ENCODE peak calls at places on chromosomes 5 and 9, in six cellular contexts. One of them, this sample, is unnamed.

GRCh38 chr9:89256225-89256624 is 54.8 kb upstream of the CKS2 start:
- DNase-seq in stomach: no peak
- DNase-seq in vagina: no peak
- DNase-seq in prostate gland: no peak
- DNase-seq in ovary: no peak
- DNase-seq in sigmoid colon: no peak
- DNase-seq in this sample: no peak

GRCh38 chr5:135827965-135828792 is 6.3 kb upstream of the SLC25A48 start:
- DNase-seq in stomach: no peak
- DNase-seq in ovary: no peak
- DNase-seq in vagina: peak; percentile 85
- DNase-seq in sigmoid colon: peak; percentile 40
- DNase-seq in prostate gland: no peak
- DNase-seq in this sample: no peak

GRCh38 chr5:172903790-172904189 is 55.4 kb upstream of the RPL26L1 start:
- DNase-seq in vagina: no peak
- DNase-seq in stomach: peak; percentile 83
- DNase-seq in sigmoid colon: peak; percentile 88
- DNase-seq in ovary: peak; percentile 72
- DNase-seq in prostate gland: peak; percentile 68
- DNase-seq in this sample: peak; percentile 84

GRCh38 chr5:135190345-135191083 is 156.5 kb upstream of the PITX1 start:
- DNase-seq in sigmoid colon: no peak
- DNase-seq in ovary: no peak
- DNase-seq in vagina: peak; percentile 54
- DNase-seq in stomach: no peak
- DNase-seq in prostate gland: no peak
- DNase-seq in this sample: no peak

GRCh38 chr5:78758169-78758839 is 109.7 kb upstream of the LHFPL2 start:
- DNase-seq in sigmoid colon: no peak
- DNase-seq in stomach: no peak
- DNase-seq in vagina: no peak
- DNase-seq in prostate gland: no peak
- DNase-seq in ovary: no peak
- DNase-seq in this sample: no peak

GRCh38 chr9:116697887-116698286 is 10.8 kb downstream of the TRIM32 start:
- DNase-seq in stomach: no peak
- DNase-seq in prostate gland: no peak
- DNase-seq in ovary: no peak
- DNase-seq in vagina: no peak
- DNase-seq in sigmoid colon: no peak
- DNase-seq in this sample: no peak

GRCh38 chr9:137406876-137407589 is 15.9 kb downstream of the EXD3 start:
- DNase-seq in stomach: peak; percentile 79
- DNase-seq in prostate gland: peak; percentile 53
- DNase-seq in sigmoid colon: no peak
- DNase-seq in vagina: no peak
- DNase-seq in ovary: peak; percentile 82
- DNase-seq in this sample: peak; percentile 70

GRCh38 chr5:124457901-124458300 is 288.5 kb downstream of the ZNF608 start:
- DNase-seq in stomach: no peak
- DNase-seq in prostate gland: no peak
- DNase-seq in sigmoid colon: no peak
- DNase-seq in vagina: no peak
- DNase-seq in ovary: no peak
- DNase-seq in this sample: no peak

GRCh38 chr9:96014078-96014477 is 138.6 kb downstream of the ERCC6L2 start:
- DNase-seq in stomach: no peak
- DNase-seq in vagina: no peak
- DNase-seq in prostate gland: no peak
- DNase-seq in ovary: no peak
- DNase-seq in sigmoid colon: no peak
- DNase-seq in this sample: no peak

GRCh38 chr5:65903581-65903980 is 22.8 kb upstream of the ERBIN start:
- DNase-seq in stomach: no peak
- DNase-seq in vagina: no peak
- DNase-seq in sigmoid colon: no peak
- DNase-seq in prostate gland: no peak
- DNase-seq in ovary: no peak
- DNase-seq in this sample: no peak

GRCh38 chr9:107540167-107540566 is 50.6 kb upstream of the KLF4 start:
- DNase-seq in sigmoid colon: no peak
- DNase-seq in ovary: no peak
- DNase-seq in stomach: no peak
- DNase-seq in vagina: no peak
- DNase-seq in prostate gland: no peak
- DNase-seq in this sample: no peak

GRCh38 chr5:14869286-14870164 is 2.1 kb downstream of the ANKH start:
- DNase-seq in prostate gland: no peak
- DNase-seq in sigmoid colon: no peak
- DNase-seq in vagina: no peak
- DNase-seq in stomach: no peak
- DNase-seq in ovary: no peak
- DNase-seq in this sample: no peak
- TF ChIP-seq POLR2A in prostate gland: no peak
- TF ChIP-seq POLR2A in sigmoid colon: no peak
- TF ChIP-seq POLR2A in vagina: no peak
- TF ChIP-seq POLR2A in stomach: no peak
- TF ChIP-seq POLR2A in ovary: no peak
- TF ChIP-seq POLR2A in this sample: no peak

GRCh38 chr9:21758540-21758939 is 43.9 kb upstream of the MTAP start:
- DNase-seq in sigmoid colon: no peak
- DNase-seq in ovary: no peak
- DNase-seq in prostate gland: no peak
- DNase-seq in vagina: no peak
- DNase-seq in stomach: no peak
- DNase-seq in this sample: no peak
- H3K27me3 ChIP-seq in sigmoid colon: no peaks in the 10 kb centered on the region
- H3K27me3 ChIP-seq in ovary: no peaks in the 10 kb centered on the region
- H3K27me3 ChIP-seq in prostate gland: no peaks in the 10 kb centered on the region
- H3K27me3 ChIP-seq in vagina: no peaks in the 10 kb centered on the region
- H3K27me3 ChIP-seq in stomach: no peaks in the 10 kb centered on the region
- H3K27me3 ChIP-seq in this sample: no peaks in the 10 kb centered on the region

DNA sequence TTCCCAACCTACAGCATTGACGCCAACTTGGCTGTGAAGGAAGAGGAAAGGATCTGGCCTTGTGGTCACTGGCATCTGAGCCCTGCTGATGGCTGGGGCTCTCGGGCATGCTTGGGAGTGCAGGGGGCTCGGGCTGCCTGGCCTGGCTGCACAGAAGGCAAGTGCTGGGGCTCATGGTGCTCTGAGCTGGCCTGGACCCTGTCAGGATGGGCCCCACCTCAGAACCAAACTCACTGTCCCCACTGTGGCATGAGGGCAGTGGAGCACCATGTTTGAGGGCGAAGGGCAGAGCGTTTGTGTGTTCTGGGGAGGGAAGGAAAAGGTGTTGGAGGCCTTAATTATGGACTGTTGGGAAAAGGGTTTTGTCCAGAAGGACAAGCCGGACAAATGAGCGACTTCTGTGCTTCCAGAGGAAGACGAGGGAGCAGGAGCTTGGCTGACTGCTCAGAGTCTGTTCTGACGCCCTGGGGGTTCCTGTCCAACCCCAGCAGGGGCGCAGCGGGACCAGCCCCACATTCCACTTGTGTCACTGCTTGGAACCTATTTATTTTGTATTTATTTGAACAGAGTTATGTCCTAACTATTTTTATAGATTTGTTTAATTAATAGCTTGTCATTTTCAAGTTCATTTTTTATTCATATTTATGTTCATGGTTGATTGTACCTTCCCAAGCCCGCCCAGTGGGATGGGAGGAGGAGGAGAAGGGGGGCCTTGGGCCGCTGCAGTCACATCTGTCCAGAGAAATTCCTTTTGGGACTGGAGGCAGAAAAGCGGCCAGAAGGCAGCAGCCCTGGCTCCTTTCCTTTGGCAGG is 19.4 kb downstream of the PTGES2 start:
- DNase-seq in stomach: no peak
- DNase-seq in prostate gland: no peak
- DNase-seq in vagina: no peak
- DNase-seq in sigmoid colon: peak; percentile 63
- DNase-seq in ovary: no peak
- DNase-seq in this sample: no peak
- H3K4me1 ChIP-seq in stomach: peaks cover 56% of the 10 kb centered on the region
- H3K4me1 ChIP-seq in prostate gland: no peaks in the 10 kb centered on the region
- H3K4me1 ChIP-seq in vagina: peaks cover 18% of the 10 kb centered on the region
- H3K4me1 ChIP-seq in sigmoid colon: no peaks in the 10 kb centered on the region
- H3K4me1 ChIP-seq in ovary: peaks cover 13% of the 10 kb centered on the region
- H3K4me1 ChIP-seq in this sample: peaks cover 18% of the 10 kb centered on the region

GRCh38 chr5:176876506-176877431 is 22.4 kb downstream of the HK3 start:
- DNase-seq in vagina: no peak
- DNase-seq in ovary: no peak
- DNase-seq in prostate gland: no peak
- DNase-seq in sigmoid colon: no peak
- DNase-seq in stomach: no peak
- DNase-seq in this sample: no peak
- TF ChIP-seq POLR2A in vagina: no peak
- TF ChIP-seq POLR2A in ovary: no peak
- TF ChIP-seq POLR2A in prostate gland: no peak
- TF ChIP-seq POLR2A in sigmoid colon: no peak
- TF ChIP-seq POLR2A in stomach: no peak
- TF ChIP-seq POLR2A in this sample: no peak

GRCh38 chr5:80957031-80957761 is 3.0 kb upstream of the RASGRF2 start:
- DNase-seq in vagina: no peak
- DNase-seq in ovary: no peak
- DNase-seq in stomach: no peak
- DNase-seq in prostate gland: no peak
- DNase-seq in sigmoid colon: no peak
- DNase-seq in this sample: no peak

GRCh38 chr5:80959768-80960442 is at the start of gene RASGRF2:
- DNase-seq in prostate gland: no peak
- DNase-seq in sigmoid colon: peak; percentile 65
- DNase-seq in vagina: no peak
- DNase-seq in stomach: peak; percentile 26
- DNase-seq in ovary: peak; percentile 61
- DNase-seq in this sample: peak; percentile 55

GRCh38 chr5:80959138-80959537 is 1.0 kb upstream of the RASGRF2 start:
- DNase-seq in vagina: no peak
- DNase-seq in sigmoid colon: no peak
- DNase-seq in ovary: no peak
- DNase-seq in stomach: no peak
- DNase-seq in prostate gland: no peak
- DNase-seq in this sample: no peak

GRCh38 chr5:80960531-80961375 is 590 bp downstream of the RASGRF2 start:
- DNase-seq in ovary: peak; percentile 68
- DNase-seq in vagina: no peak
- DNase-seq in sigmoid colon: no peak
- DNase-seq in stomach: no peak
- DNase-seq in prostate gland: no peak
- DNase-seq in this sample: peak; percentile 59

GRCh38 chr5:80958611-80959010 is 1.6 kb upstream of the RASGRF2 start:
- DNase-seq in sigmoid colon: no peak
- DNase-seq in vagina: no peak
- DNase-seq in ovary: no peak
- DNase-seq in prostate gland: no peak
- DNase-seq in stomach: no peak
- DNase-seq in this sample: no peak
- H3K27me3 ChIP-seq in sigmoid colon: peaks cover 39% of the 10 kb centered on the region
- H3K27me3 ChIP-seq in vagina: no peaks in the 10 kb centered on the region
- H3K27me3 ChIP-seq in ovary: no peaks in the 10 kb centered on the region
- H3K27me3 ChIP-seq in prostate gland: peaks cover 2% of the 10 kb centered on the region
- H3K27me3 ChIP-seq in stomach: peaks cover 20% of the 10 kb centered on the region
- H3K27me3 ChIP-seq in this sample: no peaks in the 10 kb centered on the region

GRCh38 chr5:94113-94892 is 2.3 kb downstream of the PLEKHG4B start:
- DNase-seq in stomach: no peak
- DNase-seq in sigmoid colon: no peak
- DNase-seq in vagina: no peak
- DNase-seq in prostate gland: no peak
- DNase-seq in ovary: no peak
- DNase-seq in this sample: no peak

GRCh38 chr5:90590-91547 is 1.1 kb upstream of the PLEKHG4B start:
- DNase-seq in prostate gland: peak; percentile 15
- DNase-seq in sigmoid colon: no peak
- DNase-seq in ovary: no peak
- DNase-seq in vagina: peak; percentile 82
- DNase-seq in stomach: peak; percentile 58
- DNase-seq in this sample: peak; percentile 69

GRCh38 chr5:91556-92263 is at the start of gene PLEKHG4B:
- DNase-seq in stomach: no peak
- DNase-seq in ovary: peak; percentile 49
- DNase-seq in vagina: peak; percentile 64
- DNase-seq in sigmoid colon: no peak
- DNase-seq in prostate gland: peak; percentile 51
- DNase-seq in this sample: peak; percentile 69

GRCh38 chr5:93221-93980 is 1.4 kb downstream of the PLEKHG4B start:
- DNase-seq in stomach: no peak
- DNase-seq in prostate gland: no peak
- DNase-seq in ovary: no peak
- DNase-seq in sigmoid colon: no peak
- DNase-seq in vagina: no peak
- DNase-seq in this sample: no peak

DNA sequence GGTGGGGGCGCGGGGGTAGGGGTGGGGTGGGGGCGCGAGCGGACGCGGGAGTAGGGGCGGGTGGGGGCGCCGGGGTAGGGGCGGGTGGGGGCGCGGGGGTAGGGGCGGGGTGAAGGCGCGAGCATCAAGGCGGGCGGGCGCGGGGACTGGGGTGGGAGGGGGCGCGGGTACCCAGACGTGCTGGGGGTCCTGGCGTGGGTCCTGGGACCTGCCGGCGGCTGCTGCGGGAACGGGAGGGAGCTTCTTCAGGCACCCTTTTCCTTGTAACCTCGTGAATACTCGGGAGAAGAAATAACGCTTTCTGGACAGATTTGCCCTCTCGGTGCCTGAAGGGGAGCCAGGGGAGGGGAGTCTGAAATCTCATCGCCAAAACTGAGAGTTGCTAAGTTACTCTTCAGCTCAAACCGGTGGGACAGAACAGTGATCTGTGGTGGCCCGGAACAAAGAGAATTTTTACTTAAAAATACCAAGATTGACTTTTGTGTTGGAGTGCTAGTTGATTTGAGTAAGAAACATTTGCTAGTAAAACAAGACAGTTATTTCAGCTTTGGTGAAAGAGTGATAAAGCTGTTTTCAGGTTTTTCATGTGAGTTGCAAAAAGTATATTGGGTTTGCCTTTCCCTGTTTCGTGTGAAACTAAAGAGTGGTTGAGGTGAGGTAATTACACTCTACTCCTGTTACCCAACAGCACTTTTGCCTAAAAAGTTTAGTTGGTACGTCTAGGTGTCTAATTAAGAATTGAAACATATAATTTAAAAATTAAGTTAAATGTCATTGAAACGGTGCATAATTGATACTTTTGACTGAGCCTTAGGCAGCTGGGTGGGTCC is 638 bp downstream of the PLEKHG4B start:
- DNase-seq in vagina: no peak
- DNase-seq in prostate gland: no peak
- DNase-seq in sigmoid colon: no peak
- DNase-seq in stomach: no peak
- DNase-seq in ovary: no peak
- DNase-seq in this sample: peak; percentile 11
- H3K4me1 ChIP-seq in vagina: no peaks in the 10 kb centered on the region
- H3K4me1 ChIP-seq in prostate gland: no peaks in the 10 kb centered on the region
- H3K4me1 ChIP-seq in sigmoid colon: peaks cover 11% of the 10 kb centered on the region
- H3K4me1 ChIP-seq in stomach: peaks cover 17% of the 10 kb centered on the region
- H3K4me1 ChIP-seq in ovary: no peaks in the 10 kb centered on the region
- H3K4me1 ChIP-seq in this sample: peaks cover 7% of the 10 kb centered on the region

GRCh38 chr9:127950513-127951210 is 13.0 kb upstream of the DPM2 start:
- DNase-seq in vagina: no peak
- DNase-seq in prostate gland: no peak
- DNase-seq in stomach: no peak
- DNase-seq in ovary: no peak
- DNase-seq in sigmoid colon: peak; percentile 82
- DNase-seq in this sample: no peak
- TF ChIP-seq POLR2A in vagina: no peak
- TF ChIP-seq POLR2A in prostate gland: no peak
- TF ChIP-seq POLR2A in stomach: no peak
- TF ChIP-seq POLR2A in ovary: no peak
- TF ChIP-seq POLR2A in sigmoid colon: no peak
- TF ChIP-seq POLR2A in this sample: no peak

This sample was measured in thyroid gland.